ENCODE peak calls at places on chromosomes 1 and 21, in seven cellular contexts. B is CD4-positive, alpha-beta T cell; L is right lobe of liver; V is fibroblast of mammary gland; E is HFFc6; X is colonic mucosa; J is A549. K is an unnamed sample.

GRCh38 chr1:181551249-181551648 is 67.9 kb downstream of the CACNA1E start:
- DNase-seq in B (no peak), L (no peak), V (no peak), E (no peak), X (peak; percentile 37), J (no peak), K (no peak)

GRCh38 chr1:53328009-53328489 is at the start of gene LRP8:
- DNase-seq in B (peak; percentile 63), L (peak; percentile 63), V (peak; percentile 46), E (peak; percentile 47), X (peak; percentile 77), J (peak; percentile 60), K (peak; percentile 70)

GRCh38 chr21:41207401-41208388 is 39.7 kb downstream of the BACE2 start:
- DNase-seq in B (no peak), L (no peak), V (peak; percentile 89), E (peak; percentile 31), X (peak; percentile 40), J (no peak), K (peak; percentile 80)

GRCh38 chr21:29801122-29801521 is 138.7 kb downstream of the GRIK1 start:
- DNase-seq in B (no peak), L (no peak), V (no peak), E (no peak), X (no peak), J (no peak), K (no peak)

GRCh38 chr1:38964140-38964548 is 22.5 kb upstream of the RHBDL2 start:
- DNase-seq in B (no peak), L (no peak), V (no peak), E (no peak), X (no peak), J (peak; percentile 27), K (peak; percentile 22)

GRCh38 chr1:62307516-62308492 is 11.4 kb downstream of the KANK4 start:
- DNase-seq in B (no peak), L (no peak), V (peak; percentile 18), E (no peak), X (no peak), J (no peak), K (peak; percentile 45)

GRCh38 chr1:26234644-26235384 is 814 bp downstream of the CEP85 start:
- DNase-seq in B (no peak), L (no peak), V (peak; percentile 38), E (no peak), X (peak; percentile 52), J (peak; percentile 27), K (peak; percentile 33)

GRCh38 chr1:151311589-151312331 is 15.5 kb downstream of the PI4KB start:
- DNase-seq in B (peak; percentile 20), L (no peak), V (peak; percentile 100), E (peak; percentile 99), X (peak; percentile 61), J (peak; percentile 93), K (peak; percentile 100)

GRCh38 chr1:46205794-46206193 is 2.7 kb downstream of the LURAP1 start:
- DNase-seq in B (no peak), L (no peak), V (no peak), E (no peak), X (no peak), J (no peak), K (no peak)

GRCh38 chr1:27403065-27403726 is 10.8 kb downstream of the GPR3 start:
- DNase-seq in B (no peak), L (no peak), V (peak; percentile 82), E (peak; percentile 13), X (peak; percentile 53), J (peak; percentile 25), K (no peak)

GRCh38 chr1:199914546-199914945 is 113.0 kb upstream of the NR5A2 start:
- DNase-seq in B (no peak), L (no peak), V (peak; percentile 35), E (no peak), X (no peak), J (no peak), K (peak; percentile 75)

GRCh38 chr1:53890522-53890941 is 935 bp upstream of the YIPF1 start:
- DNase-seq in B (no peak), L (no peak), V (no peak), E (no peak), X (no peak), J (no peak), K (peak; percentile 48)

GRCh38 chr21:44951186-44951915 is 11.5 kb downstream of the SLX9 start:
- DNase-seq in B (no peak), L (peak; percentile 57), V (no peak), E (no peak), X (no peak), J (no peak), K (no peak)

GRCh38 chr1:180917306-180918065 is 4.8 kb downstream of the KIAA1614 start:
- DNase-seq in B (no peak), L (no peak), V (no peak), E (no peak), X (no peak), J (peak; percentile 19), K (peak; percentile 39)

GRCh38 chr1:44673675-44674112 is 587 bp downstream of the TMEM53 start:
- DNase-seq in B (no peak), L (no peak), V (no peak), E (peak; percentile 3), X (no peak), J (no peak), K (no peak)

GRCh38 chr1:47507921-47508894 is 70.4 kb downstream of the FOXD2 start:
- DNase-seq in B (no peak), L (peak; percentile 81), V (no peak), E (no peak), X (peak; percentile 64), J (no peak), K (no peak)

GRCh38 chr1:21246905-21247642 is 43.2 kb downstream of the ECE1 start:
- DNase-seq in B (no peak), L (no peak), V (no peak), E (no peak), X (peak; percentile 55), J (no peak), K (no peak)

GRCh38 chr1:112507896-112508241 is 896 bp upstream of the WNT2B start:
- DNase-seq in B (no peak), L (no peak), V (no peak), E (no peak), X (no peak), J (no peak), K (no peak)

GRCh38 chr21:42164064-42164789 is 54.7 kb upstream of the ABCG1 start:
- DNase-seq in B (peak; percentile 47), L (peak; percentile 75), V (no peak), E (no peak), X (peak; percentile 88), J (peak; percentile 24), K (peak; percentile 65)

GRCh38 chr1:24126023-24126671 is 14.2 kb upstream of the MYOM3 start:
- DNase-seq in B (no peak), L (peak; percentile 87), V (peak; percentile 48), E (peak; percentile 29), X (no peak), J (no peak), K (no peak)

GRCh38 chr1:65174585-65174984 is 26.6 kb downstream of the AK4 start:
- DNase-seq in B (no peak), L (no peak), V (peak; percentile 99), E (peak; percentile 83), X (no peak), J (no peak), K (peak; percentile 98)

GRCh38 chr1:30912913-30913652 is 4.5 kb upstream of the SDC3 start:
- DNase-seq in B (no peak), L (peak; percentile 74), V (no peak), E (no peak), X (no peak), J (no peak), K (no peak)

DNA sequence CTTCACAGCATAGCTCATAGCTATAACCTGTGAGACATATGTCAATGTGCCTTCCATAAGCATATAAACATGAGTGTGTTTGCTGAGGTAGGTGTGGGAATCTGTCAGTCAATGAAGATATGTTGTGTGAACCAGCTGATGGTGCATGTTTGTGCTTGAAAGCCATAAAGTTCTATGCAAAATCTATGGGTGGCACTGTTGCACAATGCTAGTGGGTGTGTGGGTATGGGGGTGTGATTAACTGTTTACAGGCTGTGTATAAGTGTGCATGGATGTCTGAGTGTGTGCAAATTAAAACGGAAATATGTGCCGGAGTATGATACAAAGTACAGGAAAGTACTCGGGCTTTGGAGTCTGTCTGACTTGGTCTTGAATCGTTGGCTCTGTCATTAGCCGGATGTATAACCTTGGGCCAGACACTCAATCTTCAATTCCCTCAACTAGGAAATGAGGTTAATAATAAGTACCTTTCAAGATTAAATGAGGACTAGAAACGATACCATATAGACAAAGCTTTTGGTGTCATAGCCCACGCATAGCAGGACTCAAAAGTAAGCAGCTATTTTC is 926 bp upstream of the ATP2B4 start:
- DNase-seq in B (peak; percentile 47), L (no peak), V (peak; percentile 65), E (no peak), X (peak; percentile 81), J (peak; percentile 58), K (peak; percentile 96)
- TF ChIP-seq CTCF in B (peak; percentile 74), L (peak; percentile 35), V (peak; percentile 13), E (peak; percentile 55), X (peak; percentile 20), J (peak; percentile 42), K (peak; percentile 28)

DNA sequence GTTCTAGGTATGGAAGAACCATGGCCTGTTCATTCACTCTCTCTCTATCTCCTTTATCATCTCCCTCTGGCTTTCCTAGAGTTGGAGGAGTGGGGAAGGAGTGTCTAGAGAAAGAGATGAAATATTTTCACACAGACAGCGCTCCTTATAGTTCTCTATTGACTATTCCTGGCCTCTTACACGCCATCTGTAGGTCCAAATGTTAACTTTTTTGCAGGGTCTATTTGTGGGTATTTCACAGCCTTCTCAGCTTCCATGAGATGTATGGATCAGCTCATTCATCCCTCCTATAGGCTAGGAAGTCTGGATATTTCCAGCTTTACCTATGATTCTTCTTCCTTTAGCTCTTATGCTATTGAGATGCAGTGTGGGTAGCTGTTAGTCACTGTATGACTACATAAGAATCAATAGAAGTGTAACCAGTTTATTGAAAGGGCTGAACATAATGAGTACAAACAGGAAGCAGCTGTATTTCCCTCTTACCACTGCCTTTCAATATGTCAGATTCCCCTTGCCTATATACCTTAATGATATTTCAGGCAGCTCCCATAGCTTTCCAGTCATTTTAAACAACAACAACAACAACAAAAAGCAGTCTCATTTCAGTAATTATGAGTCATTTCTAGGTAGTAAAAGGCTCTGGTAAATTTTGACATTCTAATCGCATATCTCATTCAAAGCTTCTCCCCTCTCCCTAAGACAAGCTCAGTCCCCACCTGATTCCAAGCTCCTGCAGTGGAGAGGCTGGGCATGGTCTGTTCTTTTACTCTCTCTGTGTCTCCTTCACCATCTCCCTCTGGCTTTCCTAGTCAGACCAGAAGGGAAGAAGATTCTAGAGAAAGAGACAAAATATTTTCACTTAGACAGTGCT is 149.5 kb downstream of the TTLL7 start:
- DNase-seq in B (no peak), L (no peak), V (no peak), E (no peak), X (no peak), J (no peak), K (no peak)
- TF ChIP-seq CTCF in B (no peak), L (no peak), V (no peak), E (no peak), X (no peak), J (no peak), K (no peak)

GRCh38 chr1:234617135-234617985 is 7.4 kb upstream of the IRF2BP2 start:
- DNase-seq in B (no peak), L (peak; percentile 65), V (peak; percentile 77), E (no peak), X (no peak), J (no peak), K (peak; percentile 80)
- TF ChIP-seq CTCF in B (no peak), L (no peak), V (peak; percentile 23), E (peak; percentile 69), X (no peak), J (no peak), K (peak; percentile 28)

DNA sequence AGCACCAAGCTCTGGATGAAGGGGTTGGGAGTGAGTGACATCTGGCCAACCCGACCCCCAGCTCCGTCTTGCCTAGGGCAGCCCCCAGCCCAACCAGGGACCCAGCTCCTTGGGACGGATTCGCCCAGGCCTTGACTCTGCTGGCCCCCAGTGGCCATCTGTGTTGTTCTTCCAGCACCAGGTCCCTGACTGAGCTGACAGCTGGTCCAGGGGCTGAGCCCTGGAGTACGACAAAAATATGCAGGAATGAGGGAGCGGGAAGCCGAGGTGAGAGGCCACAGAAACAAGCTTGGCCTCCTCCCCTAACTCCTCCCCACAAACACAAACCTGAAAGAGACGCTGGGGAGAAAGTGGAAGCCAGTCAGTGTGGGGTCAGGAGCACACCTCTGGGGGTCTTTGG is 55.0 kb upstream of the PAX7 start:
- DNase-seq in B (no peak), L (peak; percentile 69), V (no peak), E (no peak), X (peak; percentile 64), J (no peak), K (no peak)
- TF ChIP-seq CTCF in B (no peak), L (peak; percentile 54), V (no peak), E (peak; percentile 43), X (peak; percentile 43), J (peak; percentile 9), K (no peak)